ENCODE peak calls at places on chromosome 13, in six cellular contexts. T is left ventricle myocardium inferior, Y is AG10803, H is PC-3, R is suprapubic skin, O is endodermal cell. J is an unnamed sample.

GRCh38 chr13:112200200-112200599 is 133.3 kb downstream of the SOX1 start:
- DNase-seq in T (no peak), Y (no peak), H (no peak), R (no peak), O (no peak), J (no peak)

GRCh38 chr13:95553614-95554385 is 1.3 kb downstream of the CLDN10 start:
- DNase-seq in T (no peak), Y (no peak), H (peak), R (no peak), O (peak), J (peak)

GRCh38 chr13:23289917-23290357 is 109.2 kb downstream of the SGCG start:
- DNase-seq in T (no peak), Y (peak), H (peak), R (no peak), O (no peak), J (no peak)

GRCh38 chr13:86864376-86864775 is 806.8 kb upstream of the SLITRK5 start:
- DNase-seq in T (no peak), Y (no peak), H (peak), R (no peak), O (no peak), J (no peak)

GRCh38 chr13:60318186-60318585 is 78.8 kb upstream of the TDRD3 start:
- DNase-seq in T (no peak), Y (no peak), H (no peak), R (no peak), O (no peak), J (no peak)

GRCh38 chr13:99984463-99985242 is 3.1 kb downstream of the ZIC2 start:
- DNase-seq in T (no peak), Y (no peak), H (no peak), R (no peak), O (peak), J (peak)

GRCh38 chr13:90055121-90055520 is 1292.4 kb upstream of the MIR17HG start:
- DNase-seq in T (no peak), Y (no peak), H (peak), R (no peak), O (no peak), J (no peak)

GRCh38 chr13:32639502-32640105 is 53.4 kb downstream of the PDS5B start:
- DNase-seq in T (no peak), Y (peak), H (peak), R (no peak), O (peak), J (peak)

GRCh38 chr13:44904982-44905381 is 84.3 kb downstream of the NUFIP1 start:
- DNase-seq in T (peak), Y (peak), H (peak), R (peak), O (no peak), J (no peak)

GRCh38 chr13:33787051-33787591 is 30.8 kb upstream of the RFC3 start:
- DNase-seq in T (no peak), Y (peak), H (no peak), R (no peak), O (no peak), J (no peak)

GRCh38 chr13:86554066-86554465 is 754.8 kb upstream of the SLITRK6 start:
- DNase-seq in T (no peak), Y (no peak), H (no peak), R (no peak), O (no peak), J (no peak)

GRCh38 chr13:95624020-95624419 is 20.5 kb downstream of the DZIP1 start:
- DNase-seq in T (no peak), Y (peak), H (peak), R (no peak), O (peak), J (peak)

GRCh38 chr13:51765142-51765515 is 38.8 kb downstream of the DHRS12 start:
- DNase-seq in T (no peak), Y (peak), H (no peak), R (no peak), O (no peak), J (no peak)

GRCh38 chr13:98405690-98406344 is 171.1 kb downstream of the STK24 start:
- DNase-seq in T (no peak), Y (no peak), H (no peak), R (no peak), O (no peak), J (no peak)
- H3K4me3 ChIP-seq in T (no peak), Y (no peak), H (no peak), R (no peak), O (no peak), J (no peak)

GRCh38 chr13:109769275-109769674 is 17.1 kb downstream of the IRS2 start:
- DNase-seq in T (no peak), Y (no peak), H (no peak), R (no peak), O (no peak), J (no peak)

GRCh38 chr13:109767023-109767422 is 19.4 kb downstream of the IRS2 start:
- DNase-seq in T (no peak), Y (no peak), H (no peak), R (no peak), O (no peak), J (no peak)

GRCh38 chr13:109768176-109768575 is 18.2 kb downstream of the IRS2 start:
- DNase-seq in T (no peak), Y (no peak), H (no peak), R (no peak), O (no peak), J (no peak)

GRCh38 chr13:109769921-109770320 is 16.5 kb downstream of the IRS2 start:
- DNase-seq in T (no peak), Y (no peak), H (no peak), R (no peak), O (no peak), J (no peak)

DNA sequence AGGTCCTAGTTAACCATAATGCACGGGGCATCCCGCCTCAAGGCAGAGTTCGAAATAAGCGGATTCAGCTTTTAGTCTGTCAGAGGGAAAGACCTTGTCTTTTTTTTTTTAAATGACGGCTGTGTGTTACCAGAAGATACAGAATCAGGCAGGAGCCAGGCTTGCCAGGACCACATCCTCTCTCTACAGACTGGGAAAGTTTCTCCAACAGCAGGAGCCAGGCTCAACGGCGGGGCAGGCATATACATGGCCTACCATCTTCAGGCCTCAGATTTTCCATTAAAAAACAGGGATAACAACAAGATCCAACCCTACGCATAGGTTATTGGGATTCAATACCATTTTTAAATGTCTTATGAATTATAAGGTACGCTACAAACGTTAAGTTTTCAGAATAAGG is 17.8 kb downstream of the IRS2 start:
- DNase-seq in T (no peak), Y (no peak), H (no peak), R (no peak), O (no peak), J (no peak)
- H3K4me3 ChIP-seq in T (no peak), Y (no peak), H (no peak), R (no peak), O (no peak), J (no peak)

GRCh38 chr13:77213644-77214043 is 113.2 kb downstream of the MYCBP2 start:
- DNase-seq in T (no peak), Y (no peak), H (peak), R (no peak), O (no peak), J (no peak)

GRCh38 chr13:77218274-77218673 is 108.6 kb downstream of the MYCBP2 start:
- DNase-seq in T (no peak), Y (no peak), H (no peak), R (no peak), O (no peak), J (no peak)

GRCh38 chr13:77219401-77219800 is 107.5 kb downstream of the MYCBP2 start:
- DNase-seq in T (no peak), Y (no peak), H (no peak), R (no peak), O (no peak), J (no peak)

GRCh38 chr13:77215543-77215942 is 111.4 kb downstream of the MYCBP2 start:
- DNase-seq in T (no peak), Y (no peak), H (no peak), R (no peak), O (no peak), J (no peak)
- H3K4me3 ChIP-seq in T (no peak), Y (no peak), H (no peak), R (no peak), O (no peak), J (no peak)

GRCh38 chr13:25371608-25372274 is at the start of gene ATP8A2:
- DNase-seq in T (no peak), Y (no peak), H (no peak), R (no peak), O (peak), J (peak)
- H3K4me3 ChIP-seq in T (peak), Y (no peak), H (no peak), R (peak), O (peak), J (peak)

GRCh38 chr13:27617801-27618411 is 2.4 kb downstream of the LNX2 start:
- DNase-seq in T (no peak), Y (no peak), H (peak), R (no peak), O (no peak), J (no peak)
- H3K4me3 ChIP-seq in T (peak), Y (no peak), H (peak), R (no peak), O (peak), J (no peak)

GRCh38 chr13:75736132-75736531 is 100.0 kb downstream of the LMO7 start:
- DNase-seq in T (no peak), Y (no peak), H (no peak), R (no peak), O (no peak), J (no peak)
- H3K4me3 ChIP-seq in T (no peak), Y (no peak), H (no peak), R (no peak), O (no peak), J (no peak)

GRCh38 chr13:31110169-31110568 is 51.5 kb downstream of the HSPH1 start:
- DNase-seq in T (no peak), Y (no peak), H (no peak), R (peak), O (no peak), J (no peak)
- H3K4me3 ChIP-seq in T (no peak), Y (no peak), H (no peak), R (no peak), O (no peak), J (no peak)